ENCODE peak calls at places on chromosomes 3 and 15, in six cellular contexts. X is mucosa of gallbladder; J is cardiac muscle cell; H is CD4-positive, alpha-beta T cell; B is T1000; O is heart right ventricle. K is an unnamed sample.

GRCh38 chr15:92405942-92406341 is 12.3 kb downstream of the ST8SIA2 start:
- DNase-seq in X (no peak), J (no peak), B (no peak), O (no peak), H (no peak), K (no peak)

GRCh38 chr3:53026423-53027162 is 19.3 kb downstream of the SFMBT1 start:
- DNase-seq in O (no peak), X (no peak), B (no peak), J (no peak), H (no peak), K (no peak)

GRCh38 chr3:173025941-173026340 is 115.1 kb downstream of the SPATA16 start:
- DNase-seq in X (no peak), B (no peak), O (no peak), H (no peak), J (no peak), K (no peak)

GRCh38 chr15:29138260-29138659 is 131.4 kb downstream of the NSMCE3 start:
- DNase-seq in X (no peak), B (no peak), J (no peak), H (no peak), O (no peak), K (no peak)

GRCh38 chr15:62149729-62150128 is 15.4 kb downstream of the C2CD4B start:
- DNase-seq in O (no peak), H (no peak), B (no peak), J (no peak), X (no peak), K (no peak)

GRCh38 chr3:171345112-171345843 is 114.9 kb downstream of the TNIK start:
- DNase-seq in X (no peak), B (no peak), H (no peak), O (no peak), J (no peak), K (no peak)

GRCh38 chr3:172705166-172705565 is 5.7 kb downstream of the NCEH1 start:
- DNase-seq in X (no peak), H (no peak), B (no peak), J (no peak), O (no peak), K (no peak)

GRCh38 chr3:16177962-16178627 is 3.6 kb downstream of the GALNT15 start:
- DNase-seq in X (peak; percentile 79), J (peak; percentile 86), H (peak; percentile 40), O (peak; percentile 86), B (no peak), K (no peak)

GRCh38 chr15:31328999-31329639 is 2.5 kb downstream of the KLF13 start:
- DNase-seq in X (no peak), B (no peak), O (no peak), J (no peak), H (no peak), K (no peak)

GRCh38 chr15:25372298-25372697 is 66.5 kb downstream of the UBE3A start:
- DNase-seq in B (no peak), O (no peak), H (no peak), X (no peak), J (no peak), K (no peak)

GRCh38 chr3:190225186-190225692 is 97.0 kb downstream of the CLDN1 start:
- DNase-seq in H (no peak), B (no peak), J (peak; percentile 41), X (no peak), O (no peak), K (peak; percentile 38)

GRCh38 chr3:11422291-11422690 is 150.1 kb downstream of the ATG7 start:
- DNase-seq in J (no peak), H (no peak), X (no peak), O (no peak), B (no peak), K (no peak)

GRCh38 chr3:99325407-99325806 is 313.0 kb upstream of the COL8A1 start:
- DNase-seq in B (no peak), O (no peak), H (no peak), J (no peak), X (no peak), K (no peak)

GRCh38 chr3:15261274-15261673 is 55.2 kb downstream of the CAPN7 start:
- DNase-seq in H (no peak), X (no peak), O (no peak), J (no peak), B (no peak), K (no peak)

GRCh38 chr3:195866686-195867511 is 41.5 kb downstream of the TNK2 start:
- DNase-seq in X (no peak), J (no peak), O (no peak), B (no peak), H (no peak), K (no peak)

GRCh38 chr15:75622505-75622904 is 3.0 kb downstream of the SNUPN start:
- DNase-seq in O (no peak), H (no peak), B (no peak), X (no peak), J (no peak), K (no peak)

GRCh38 chr3:42831321-42831713 is 22.1 kb downstream of the ACKR2 start:
- DNase-seq in H (peak; percentile 63), B (no peak), J (peak; percentile 80), X (peak; percentile 86), O (peak; percentile 48), K (peak; percentile 28)

GRCh38 chr3:128784228-128784627 is 58.2 kb downstream of the RAB7A start:
- DNase-seq in H (peak; percentile 41), B (no peak), O (peak; percentile 44), J (peak; percentile 82), X (no peak), K (no peak)

GRCh38 chr3:70916375-70917055 is 604.1 kb upstream of the MDFIC2 start:
- DNase-seq in X (no peak), H (no peak), B (no peak), O (no peak), J (no peak), K (no peak)

GRCh38 chr15:95326689-95327525 is 1003.6 kb upstream of the NR2F2 start:
- DNase-seq in O (peak; percentile 35), B (no peak), X (no peak), J (peak; percentile 24), H (no peak), K (no peak)

GRCh38 chr3:15317164-15317477 is 15.3 kb downstream of the SH3BP5 start:
- DNase-seq in J (no peak), O (no peak), X (no peak), H (no peak), B (no peak), K (no peak)

GRCh38 chr3:36796896-36797295 is 32.5 kb upstream of the DCLK3 start:
- DNase-seq in H (no peak), J (no peak), B (no peak), O (no peak), X (no peak), K (no peak)

GRCh38 chr3:197168063-197168462 is 130.3 kb downstream of the DLG1 start:
- DNase-seq in X (no peak), B (no peak), H (no peak), O (no peak), J (no peak), K (no peak)

GRCh38 chr3:197750863-197751737 is 1.4 kb downstream of the FYTTD1 start:
- DNase-seq in H (peak; percentile 19), J (peak; percentile 8), B (no peak), O (peak; percentile 60), X (peak; percentile 32), K (no peak)

GRCh38 chr15:63156708-63157065 is 590 bp downstream of the RPS27L start:
- DNase-seq in O (peak; percentile 20), J (peak; percentile 45), X (peak; percentile 32), H (no peak), B (no peak), K (no peak)

GRCh38 chr15:98896002-98896721 is 111.4 kb downstream of the PGPEP1L start:
- DNase-seq in B (peak; percentile 28), O (no peak), H (no peak), X (no peak), J (no peak), K (no peak)

GRCh38 chr3:18423401-18424212 is 1.5 kb downstream of the SATB1 start:
- DNase-seq in B (no peak), J (peak; percentile 39), H (no peak), X (peak; percentile 65), O (peak; percentile 36), K (no peak)

GRCh38 chr15:34969340-34970097 is at the start of gene AQR:
- DNase-seq in H (peak; percentile 83), B (peak; percentile 89), O (peak; percentile 92), X (peak; percentile 96), J (peak; percentile 98), K (peak; percentile 78)

GRCh38 chr15:92306662-92307061 is 87.0 kb upstream of the ST8SIA2 start:
- DNase-seq in B (no peak), J (peak; percentile 60), O (no peak), H (no peak), X (no peak), K (no peak)

GRCh38 chr15:49137861-49138260 is 17.5 kb downstream of the COPS2 start:
- DNase-seq in H (no peak), X (no peak), O (no peak), B (no peak), J (no peak), K (no peak)

GRCh38 chr15:87369269-87369668 is 887.3 kb downstream of the NTRK3 start:
- DNase-seq in H (no peak), O (no peak), B (no peak), J (no peak), X (no peak), K (no peak)

GRCh38 chr3:127159547-127159946 is 33.4 kb upstream of the PRR23E start:
- DNase-seq in B (no peak), O (no peak), X (no peak), J (no peak), H (no peak), K (peak; percentile 94)

GRCh38 chr3:160869825-160870224 is 113.8 kb downstream of the PPM1L start:
- DNase-seq in J (no peak), B (no peak), H (no peak), X (peak; percentile 22), O (peak; percentile 10), K (no peak)

GRCh38 chr3:34178415-34178814 is 380.0 kb downstream of the PDCD6IP start:
- DNase-seq in H (no peak), X (no peak), J (no peak), B (no peak), O (no peak), K (no peak)

GRCh38 chr3:168219530-168219929 is 123.8 kb upstream of the GOLIM4 start:
- DNase-seq in X (no peak), O (no peak), H (no peak), B (no peak), J (no peak), K (no peak)

GRCh38 chr15:69194854-69195253 is 34.4 kb downstream of the GLCE start:
- DNase-seq in B (no peak), X (no peak), J (peak; percentile 49), O (no peak), H (no peak), K (no peak)

GRCh38 chr3:45992820-45993219 is 2.8 kb downstream of the FYCO1 start:
- DNase-seq in J (no peak), H (no peak), B (no peak), O (no peak), X (no peak), K (no peak)

GRCh38 chr3:100151024-100151707 is 36.9 kb upstream of the FILIP1L start:
- DNase-seq in B (no peak), H (no peak), X (no peak), O (peak; percentile 17), J (no peak), K (no peak)

GRCh38 chr3:46360904-46361303 is 7.0 kb downstream of the CCR2 start:
- DNase-seq in B (no peak), H (no peak), J (no peak), O (no peak), X (no peak), K (no peak)

GRCh38 chr3:69838217-69838616 is 99.0 kb downstream of the MITF start:
- DNase-seq in H (no peak), O (no peak), J (no peak), B (no peak), X (no peak), K (no peak)

K was measured in DMS153.